ENCODE peak calls at places on chromosomes 1 and 21, in eight cellular contexts. One of them, this sample, is unnamed.

GRCh38 chr1:29541641-29542040 is 305.3 kb downstream of the PTPRU start:
- DNase-seq in glutamatergic neuron: no peak
- DNase-seq in HCT116: no peak
- DNase-seq in AG04450: no peak
- DNase-seq in stimulated activated CD4-positive, alpha-beta T cell treated with anti-CD3 and anti-CD28 coated beads, Interleukin-15, amount 100 ng/mL, for 1 hour: no peak
- DNase-seq in AG10803: no peak
- DNase-seq in activated CD8-positive, alpha-beta memory T cell treated with anti-CD3 and anti-CD28 coated beads for 24 hours: no peak
- DNase-seq in stromal cell of bone marrow: no peak
- DNase-seq in this sample: no peak

GRCh38 chr1:64304744-64305143 is 101.3 kb downstream of the UBE2U start:
- DNase-seq in glutamatergic neuron: no peak
- DNase-seq in HCT116: no peak
- DNase-seq in AG04450: no peak
- DNase-seq in stimulated activated CD4-positive, alpha-beta T cell treated with anti-CD3 and anti-CD28 coated beads, Interleukin-15, amount 100 ng/mL, for 1 hour: no peak
- DNase-seq in AG10803: no peak
- DNase-seq in activated CD8-positive, alpha-beta memory T cell treated with anti-CD3 and anti-CD28 coated beads for 24 hours: no peak
- DNase-seq in stromal cell of bone marrow: no peak
- DNase-seq in this sample: no peak

GRCh38 chr1:5753431-5754078 is 238.7 kb downstream of the NPHP4 start:
- DNase-seq in glutamatergic neuron: no peak
- DNase-seq in HCT116: no peak
- DNase-seq in AG04450: no peak
- DNase-seq in stimulated activated CD4-positive, alpha-beta T cell treated with anti-CD3 and anti-CD28 coated beads, Interleukin-15, amount 100 ng/mL, for 1 hour: no peak
- DNase-seq in AG10803: no peak
- DNase-seq in activated CD8-positive, alpha-beta memory T cell treated with anti-CD3 and anti-CD28 coated beads for 24 hours: no peak
- DNase-seq in stromal cell of bone marrow: no peak
- DNase-seq in this sample: peak

GRCh38 chr1:68213843-68214242 is 18.5 kb downstream of the WLS start:
- DNase-seq in glutamatergic neuron: no peak
- DNase-seq in HCT116: no peak
- DNase-seq in AG04450: no peak
- DNase-seq in stimulated activated CD4-positive, alpha-beta T cell treated with anti-CD3 and anti-CD28 coated beads, Interleukin-15, amount 100 ng/mL, for 1 hour: no peak
- DNase-seq in AG10803: peak
- DNase-seq in activated CD8-positive, alpha-beta memory T cell treated with anti-CD3 and anti-CD28 coated beads for 24 hours: no peak
- DNase-seq in stromal cell of bone marrow: no peak
- DNase-seq in this sample: no peak

GRCh38 chr1:70528591-70529333 is 117.7 kb downstream of the CTH start:
- DNase-seq in glutamatergic neuron: peak
- DNase-seq in HCT116: peak
- DNase-seq in AG04450: no peak
- DNase-seq in stimulated activated CD4-positive, alpha-beta T cell treated with anti-CD3 and anti-CD28 coated beads, Interleukin-15, amount 100 ng/mL, for 1 hour: no peak
- DNase-seq in AG10803: peak
- DNase-seq in activated CD8-positive, alpha-beta memory T cell treated with anti-CD3 and anti-CD28 coated beads for 24 hours: no peak
- DNase-seq in stromal cell of bone marrow: no peak
- DNase-seq in this sample: no peak

GRCh38 chr21:35208810-35209517 is 159.9 kb upstream of the RUNX1 start:
- DNase-seq in glutamatergic neuron: no peak
- DNase-seq in HCT116: no peak
- DNase-seq in AG04450: peak
- DNase-seq in stimulated activated CD4-positive, alpha-beta T cell treated with anti-CD3 and anti-CD28 coated beads, Interleukin-15, amount 100 ng/mL, for 1 hour: no peak
- DNase-seq in AG10803: peak
- DNase-seq in activated CD8-positive, alpha-beta memory T cell treated with anti-CD3 and anti-CD28 coated beads for 24 hours: no peak
- DNase-seq in stromal cell of bone marrow: no peak
- DNase-seq in this sample: no peak

GRCh38 chr1:32894681-32895080 is 6.5 kb downstream of the TMEM54 start:
- DNase-seq in glutamatergic neuron: no peak
- DNase-seq in HCT116: no peak
- DNase-seq in AG04450: no peak
- DNase-seq in stimulated activated CD4-positive, alpha-beta T cell treated with anti-CD3 and anti-CD28 coated beads, Interleukin-15, amount 100 ng/mL, for 1 hour: no peak
- DNase-seq in AG10803: no peak
- DNase-seq in activated CD8-positive, alpha-beta memory T cell treated with anti-CD3 and anti-CD28 coated beads for 24 hours: no peak
- DNase-seq in stromal cell of bone marrow: no peak
- DNase-seq in this sample: no peak

GRCh38 chr21:44082648-44083436 is 24.4 kb upstream of the PWP2 start:
- DNase-seq in glutamatergic neuron: no peak
- DNase-seq in HCT116: no peak
- DNase-seq in AG04450: no peak
- DNase-seq in stimulated activated CD4-positive, alpha-beta T cell treated with anti-CD3 and anti-CD28 coated beads, Interleukin-15, amount 100 ng/mL, for 1 hour: no peak
- DNase-seq in AG10803: no peak
- DNase-seq in activated CD8-positive, alpha-beta memory T cell treated with anti-CD3 and anti-CD28 coated beads for 24 hours: no peak
- DNase-seq in stromal cell of bone marrow: no peak
- DNase-seq in this sample: no peak

GRCh38 chr1:72635719-72636118 is 353.4 kb upstream of the NEGR1 start:
- DNase-seq in glutamatergic neuron: no peak
- DNase-seq in HCT116: no peak
- DNase-seq in AG04450: no peak
- DNase-seq in stimulated activated CD4-positive, alpha-beta T cell treated with anti-CD3 and anti-CD28 coated beads, Interleukin-15, amount 100 ng/mL, for 1 hour: no peak
- DNase-seq in AG10803: peak
- DNase-seq in activated CD8-positive, alpha-beta memory T cell treated with anti-CD3 and anti-CD28 coated beads for 24 hours: no peak
- DNase-seq in stromal cell of bone marrow: peak
- DNase-seq in this sample: no peak

GRCh38 chr1:52098139-52098871 is 42.2 kb downstream of the BTF3L4 start:
- DNase-seq in glutamatergic neuron: no peak
- DNase-seq in HCT116: no peak
- DNase-seq in AG04450: no peak
- DNase-seq in stimulated activated CD4-positive, alpha-beta T cell treated with anti-CD3 and anti-CD28 coated beads, Interleukin-15, amount 100 ng/mL, for 1 hour: no peak
- DNase-seq in AG10803: no peak
- DNase-seq in activated CD8-positive, alpha-beta memory T cell treated with anti-CD3 and anti-CD28 coated beads for 24 hours: no peak
- DNase-seq in stromal cell of bone marrow: no peak
- DNase-seq in this sample: no peak

This sample was measured in RWPE2.